ENCODE peak calls at places on chromosome 1, in six cellular contexts. C is GM06990, E is T47D, H is HEK293T, M is HT-29, W is astrocyte of the spinal cord. Y is an unnamed sample.

GRCh38 chr1:115670476-115671175 is 28.9 kb downstream of the VANGL1 start:
- DNase-seq in C (no peak), E (no peak), H (no peak), M (peak; percentile 65), W (peak; percentile 83), Y (no peak)

GRCh38 chr1:17525996-17526686 is 13.4 kb upstream of the ARHGEF10L start:
- DNase-seq in C (no peak), E (no peak), H (no peak), M (no peak), W (no peak), Y (no peak)

GRCh38 chr1:1345860-1346500 is 3.2 kb downstream of the DVL1 start:
- DNase-seq in C (no peak), E (no peak), H (no peak), M (no peak), W (no peak), Y (no peak)

GRCh38 chr1:36609241-36610027 is 126.7 kb upstream of the CSF3R start:
- DNase-seq in C (peak; percentile 17), E (peak; percentile 78), H (peak; percentile 85), M (peak; percentile 82), W (peak; percentile 5), Y (peak; percentile 4)

GRCh38 chr1:180912211-180912800 is 391 bp upstream of the KIAA1614 start:
- DNase-seq in C (no peak), E (no peak), H (no peak), M (no peak), W (peak; percentile 32), Y (no peak)

GRCh38 chr1:3247521-3248031 is 178.6 kb downstream of the PRDM16 start:
- DNase-seq in C (no peak), E (no peak), H (peak; percentile 50), M (no peak), W (no peak), Y (no peak)

GRCh38 chr1:7218210-7218832 is 433.1 kb downstream of the CAMTA1 start:
- DNase-seq in C (no peak), E (peak; percentile 56), H (peak; percentile 60), M (peak; percentile 66), W (peak; percentile 54), Y (no peak)

GRCh38 chr1:227891223-227891954 is 56.3 kb downstream of the WNT9A start:
- DNase-seq in C (no peak), E (peak; percentile 82), H (no peak), M (peak; percentile 65), W (no peak), Y (no peak)

GRCh38 chr1:41240806-41241747 is 1.0 kb downstream of the SCMH1 start:
- DNase-seq in C (peak; percentile 80), E (peak; percentile 33), H (peak; percentile 61), M (peak; percentile 41), W (peak; percentile 31), Y (no peak)

GRCh38 chr1:178126790-178127189 is 32.9 kb downstream of the RASAL2 start:
- DNase-seq in C (peak; percentile 13), E (peak; percentile 6), H (no peak), M (peak; percentile 66), W (peak; percentile 91), Y (no peak)

GRCh38 chr1:20143318-20143717 is 4.2 kb downstream of the PLA2G2F start:
- DNase-seq in C (no peak), E (no peak), H (no peak), M (no peak), W (no peak), Y (no peak)

GRCh38 chr1:88998716-88999115 is 6.3 kb upstream of the KYAT3 start:
- DNase-seq in C (peak; percentile 41), E (peak; percentile 75), H (peak; percentile 51), M (peak; percentile 89), W (peak; percentile 77), Y (peak; percentile 34)

GRCh38 chr1:19365711-19366110 is 53.6 kb downstream of the SLC66A1 start:
- DNase-seq in C (no peak), E (no peak), H (no peak), M (no peak), W (no peak), Y (no peak)

GRCh38 chr1:243286409-243287127 is 30.7 kb downstream of the SDCCAG8 start:
- DNase-seq in C (no peak), E (no peak), H (no peak), M (no peak), W (peak; percentile 72), Y (no peak)

GRCh38 chr1:86419277-86419903 is 4.6 kb upstream of the CLCA2 start:
- DNase-seq in C (peak; percentile 19), E (peak; percentile 71), H (no peak), M (peak; percentile 81), W (peak; percentile 22), Y (no peak)